ENCODE peak calls at places on chromosomes 16 and 17, in ten cellular contexts. T is IMR-90, E is lower leg skin, R is uterus, S is stomach, B is gastrocnemius medialis, W is heart left ventricle, X is A549, L is esophagus muscularis mucosa, M is thyroid gland. V is an unnamed sample.

GRCh38 chr17:71432378-71433315 is 688.2 kb upstream of the SOX9 start:
- DNase-seq in W (no peak), T (peak), E (no peak), R (no peak), B (no peak), L (no peak), X (no peak), M (no peak), S (no peak), V (no peak)

GRCh38 chr16:70660672-70661350 is 14.5 kb downstream of the IL34 start:
- DNase-seq in R (no peak), M (no peak), W (no peak), B (no peak), T (no peak), X (no peak), S (no peak), E (no peak), L (no peak), V (no peak)

GRCh38 chr16:52318259-52319008 is 228.5 kb downstream of the TOX3 start:
- DNase-seq in L (peak), W (no peak), X (no peak), R (no peak), E (no peak), T (no peak), S (no peak), M (no peak), B (no peak), V (no peak)

GRCh38 chr16:2977440-2977839 is 2.8 kb downstream of the PKMYT1 start:
- DNase-seq in S (peak), M (peak), L (no peak), W (no peak), T (no peak), E (no peak), B (no peak), X (no peak), R (no peak), V (no peak)

GRCh38 chr16:57810197-57811024 is 8.1 kb upstream of the KIFC3 start:
- DNase-seq in E (peak), W (peak), X (peak), B (peak), S (peak), R (peak), M (peak), T (peak), L (no peak), V (peak)

GRCh38 chr17:78748730-78749317 is 33.2 kb downstream of the CYTH1 start:
- DNase-seq in R (peak), L (no peak), M (no peak), B (peak), S (peak), E (peak), X (no peak), T (peak), W (peak), V (peak)

GRCh38 chr17:58085039-58085715 is 2.0 kb downstream of the DYNLL2 start:
- DNase-seq in E (no peak), S (no peak), L (peak), X (no peak), W (no peak), T (no peak), B (no peak), R (no peak), M (peak), V (no peak)

GRCh38 chr17:44826123-44826790 is 3.8 kb downstream of the GJC1 start:
- DNase-seq in L (no peak), T (no peak), W (no peak), S (no peak), E (no peak), R (no peak), M (no peak), X (no peak), B (no peak), V (no peak)

GRCh38 chr17:57927048-57927723 is 28.0 kb downstream of the CUEDC1 start:
- DNase-seq in E (no peak), T (peak), B (no peak), W (no peak), L (no peak), S (peak), X (no peak), M (peak), R (no peak), V (no peak)

GRCh38 chr16:3274490-3274889 is 8.8 kb upstream of the ZNF263 start:
- DNase-seq in B (no peak), T (peak), E (no peak), S (no peak), R (no peak), X (no peak), W (no peak), M (no peak), L (no peak), V (no peak)

GRCh38 chr17:47223007-47223406 is 13.9 kb downstream of the MYL4 start:
- DNase-seq in S (no peak), M (no peak), W (no peak), T (no peak), B (no peak), X (no peak), L (no peak), E (no peak), R (no peak), V (no peak)

GRCh38 chr16:66569131-66569530 is 2.9 kb downstream of the CMTM1 start:
- DNase-seq in B (no peak), R (no peak), L (no peak), T (peak), E (no peak), X (no peak), M (no peak), S (no peak), W (no peak), V (no peak)
- H3K4me3 ChIP-seq in B (no peak), R (no peak), L (no peak), T (no peak), E (no peak), X (no peak), M (no peak), S (no peak), W (no peak), V (no peak)

DNA sequence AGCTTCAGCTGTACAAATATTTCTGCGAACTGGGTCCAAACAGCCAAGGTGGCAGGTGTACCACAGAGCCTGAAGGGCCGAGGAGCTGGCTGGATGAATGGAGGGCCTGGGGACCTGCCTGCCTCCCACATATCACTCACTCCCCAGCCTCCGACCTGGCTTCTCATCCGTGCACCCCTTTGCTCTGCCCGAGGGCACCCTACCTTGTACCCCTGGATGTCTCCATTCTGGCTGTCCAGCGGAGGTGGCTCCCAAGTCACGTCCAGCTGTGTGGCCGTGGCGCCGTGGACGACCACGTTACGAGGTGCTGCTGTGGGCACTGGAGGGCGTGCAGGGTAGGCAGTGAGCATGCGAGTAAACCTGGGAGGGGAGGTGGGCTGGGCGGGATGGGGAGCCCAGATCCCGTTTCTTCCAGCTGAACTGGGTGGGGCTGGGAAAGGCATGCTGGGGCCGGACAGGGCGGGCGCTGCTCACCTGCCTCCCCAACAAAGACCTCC is 67.2 kb upstream of the CDC42EP4 start:
- DNase-seq in E (no peak), X (no peak), T (no peak), R (no peak), W (no peak), B (no peak), L (no peak), M (no peak), S (no peak), V (no peak)
- TF ChIP-seq POLR2A in E (no peak), X (no peak), T (no peak), R (no peak), W (no peak), B (no peak), L (no peak), M (no peak), S (no peak), V (no peak)

GRCh38 chr16:4692460-4693295 is 684 bp upstream of the NUDT16L1 start:
- DNase-seq in L (no peak), T (no peak), S (no peak), X (peak), M (no peak), W (no peak), E (no peak), R (no peak), B (no peak), V (no peak)

GRCh38 chr16:4691666-4692412 is 1.5 kb upstream of the NUDT16L1 start:
- DNase-seq in T (no peak), X (no peak), L (no peak), W (peak), R (peak), S (no peak), E (no peak), B (no peak), M (no peak), V (no peak)

GRCh38 chr16:4693956-4694663 is 748 bp downstream of the NUDT16L1 start:
- DNase-seq in S (peak), T (peak), M (peak), R (peak), B (no peak), L (no peak), W (peak), E (no peak), X (peak), V (no peak)

GRCh38 chr16:4694664-4695451 is 1.5 kb downstream of the NUDT16L1 start:
- DNase-seq in M (no peak), W (peak), S (no peak), T (no peak), R (peak), E (no peak), L (no peak), B (no peak), X (no peak), V (no peak)

DNA sequence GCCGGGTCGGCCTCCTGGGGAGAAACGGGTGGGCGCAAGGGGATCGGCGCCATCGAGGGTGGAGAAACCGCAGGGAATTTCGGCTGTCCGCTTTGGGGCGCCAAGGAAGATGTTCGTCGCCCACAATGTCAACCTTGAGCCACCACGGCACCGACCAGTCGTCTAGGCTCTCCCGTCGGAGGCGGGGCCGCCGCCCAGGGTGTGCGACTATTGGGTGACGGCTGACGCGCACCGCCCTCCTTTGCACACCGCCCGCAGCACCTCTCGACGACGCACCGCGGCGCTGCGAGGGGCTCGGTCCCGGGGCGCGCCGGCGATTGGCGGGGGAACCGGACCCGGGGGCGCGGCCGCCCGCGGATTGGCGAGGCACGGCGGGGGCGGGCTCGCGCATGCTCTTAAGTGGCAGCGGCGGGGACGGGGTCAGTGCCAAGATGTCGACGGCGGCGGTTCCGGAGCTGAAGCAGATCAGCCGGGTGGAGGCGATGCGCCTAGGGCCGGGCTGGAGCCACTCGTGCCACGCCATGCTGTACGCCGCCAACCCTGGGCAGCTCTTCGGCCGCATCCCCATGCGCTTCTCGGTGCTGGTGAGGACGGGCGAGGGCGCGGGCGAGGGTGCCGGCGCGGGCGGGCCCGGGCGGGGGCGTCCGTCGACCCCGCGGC is at the start of gene NUDT16L1:
- DNase-seq in R (peak), B (peak), M (peak), X (peak), L (peak), W (peak), T (peak), E (peak), S (peak), V (peak)
- TF ChIP-seq CTCF in R (peak), B (peak), M (no peak), X (no peak), L (peak), W (peak), T (peak), E (no peak), S (no peak), V (peak)

DNA sequence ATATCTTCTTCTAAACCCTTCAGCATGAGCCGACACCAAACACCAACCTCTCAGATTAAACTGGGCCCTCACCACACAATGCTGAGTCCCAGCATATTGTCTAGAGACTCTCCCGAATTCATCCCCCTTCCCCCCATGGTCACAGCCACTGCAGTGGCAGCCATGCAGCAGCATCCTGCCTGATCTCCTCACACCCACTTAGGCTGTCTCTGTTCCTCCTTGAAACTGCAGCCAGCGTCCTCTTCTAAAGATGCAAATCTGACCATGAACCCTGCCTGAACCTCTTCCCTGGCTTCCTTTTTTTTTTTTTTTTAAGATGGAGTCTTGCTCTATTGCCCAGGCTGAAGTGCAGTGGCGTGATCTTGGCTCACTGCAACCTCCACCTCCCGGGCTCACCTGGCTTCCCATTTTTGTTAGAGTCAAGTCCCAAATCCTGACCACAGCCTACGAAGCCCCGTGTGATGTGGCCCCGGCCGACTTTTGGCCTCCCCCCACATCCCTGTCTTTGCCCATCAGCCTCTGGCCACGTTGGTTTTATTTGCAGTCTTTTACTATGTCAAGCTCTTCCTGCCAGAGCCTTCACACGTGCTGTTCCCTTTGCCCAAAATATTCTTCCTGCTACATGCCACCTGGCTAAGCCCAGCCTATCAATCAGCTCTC is 2.8 kb downstream of the FA2H start:
- DNase-seq in L (no peak), M (no peak), R (no peak), E (no peak), S (no peak), X (no peak), B (no peak), W (no peak), T (no peak), V (no peak)
- H3K4me3 ChIP-seq in L (no peak), M (no peak), R (no peak), E (no peak), S (no peak), X (no peak), B (no peak), W (no peak), T (no peak), V (no peak)

DNA sequence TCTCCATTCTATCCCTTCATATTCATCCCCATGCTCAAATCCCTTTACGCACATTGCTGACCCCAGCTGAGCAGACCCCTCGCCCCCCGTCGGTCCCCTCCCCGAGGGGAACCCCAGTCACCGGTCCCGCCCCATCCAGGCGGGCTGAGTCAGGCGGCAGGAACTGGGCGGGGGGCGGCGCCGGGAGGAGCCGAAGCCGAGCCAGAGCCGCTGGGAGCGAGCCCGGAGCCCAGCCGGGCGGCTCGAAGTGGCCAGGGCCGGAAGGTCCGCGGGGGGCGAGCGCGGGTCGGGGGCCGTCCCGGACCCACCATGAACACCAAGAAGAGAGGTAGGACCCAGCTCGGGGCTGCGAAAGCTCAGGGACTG is 8.6 kb downstream of the RIPOR1 start:
- DNase-seq in X (no peak), R (peak), B (no peak), S (peak), M (peak), T (peak), L (no peak), E (peak), W (peak), V (no peak)
- TF ChIP-seq POLR2A in X (no peak), R (peak), B (peak), S (no peak), M (no peak), T (peak), L (no peak), E (no peak), W (no peak), V (no peak)

GRCh38 chr17:64535357-64535756 is 28.6 kb downstream of the CEP95 start:
- DNase-seq in X (no peak), R (no peak), T (no peak), S (no peak), M (no peak), E (no peak), L (no peak), W (no peak), B (no peak), V (no peak)

GRCh38 chr17:64531955-64532371 is 25.2 kb downstream of the CEP95 start:
- DNase-seq in B (no peak), X (no peak), W (no peak), M (no peak), T (peak), L (no peak), E (no peak), S (no peak), R (no peak), V (no peak)

GRCh38 chr17:64532409-64532808 is 25.6 kb downstream of the CEP95 start:
- DNase-seq in L (no peak), W (no peak), R (no peak), T (no peak), S (no peak), M (no peak), E (no peak), X (no peak), B (no peak), V (no peak)

GRCh38 chr17:64533784-64534183 is 27.0 kb downstream of the CEP95 start:
- DNase-seq in W (no peak), E (no peak), R (no peak), B (no peak), L (no peak), M (no peak), T (no peak), S (no peak), X (no peak), V (no peak)

DNA sequence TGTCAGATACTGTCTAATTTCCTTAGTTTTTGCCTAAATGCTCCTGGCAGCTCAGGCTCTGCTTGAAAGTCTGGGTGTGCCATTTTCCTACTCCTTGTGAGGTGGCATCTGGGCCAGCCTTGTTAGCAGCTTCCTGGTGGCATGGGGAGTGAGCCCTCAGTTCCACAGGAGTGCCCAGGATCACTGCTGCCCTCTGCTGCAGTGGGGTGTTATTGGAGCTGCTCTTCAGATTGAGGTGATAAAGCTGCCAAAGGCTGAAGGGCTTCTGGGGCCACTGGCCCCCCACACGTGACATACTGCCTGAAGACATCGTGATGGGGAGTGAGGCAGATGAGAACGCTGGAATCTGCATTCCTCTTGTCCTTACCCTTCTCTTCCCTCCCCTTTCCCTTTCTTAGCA is 27.4 kb downstream of the CEP95 start:
- DNase-seq in T (no peak), B (no peak), R (no peak), L (no peak), E (no peak), M (peak), X (peak), S (no peak), W (no peak), V (no peak)
- TF ChIP-seq CTCF in T (peak), B (no peak), R (no peak), L (peak), E (no peak), M (no peak), X (peak), S (no peak), W (no peak), V (no peak)

DNA sequence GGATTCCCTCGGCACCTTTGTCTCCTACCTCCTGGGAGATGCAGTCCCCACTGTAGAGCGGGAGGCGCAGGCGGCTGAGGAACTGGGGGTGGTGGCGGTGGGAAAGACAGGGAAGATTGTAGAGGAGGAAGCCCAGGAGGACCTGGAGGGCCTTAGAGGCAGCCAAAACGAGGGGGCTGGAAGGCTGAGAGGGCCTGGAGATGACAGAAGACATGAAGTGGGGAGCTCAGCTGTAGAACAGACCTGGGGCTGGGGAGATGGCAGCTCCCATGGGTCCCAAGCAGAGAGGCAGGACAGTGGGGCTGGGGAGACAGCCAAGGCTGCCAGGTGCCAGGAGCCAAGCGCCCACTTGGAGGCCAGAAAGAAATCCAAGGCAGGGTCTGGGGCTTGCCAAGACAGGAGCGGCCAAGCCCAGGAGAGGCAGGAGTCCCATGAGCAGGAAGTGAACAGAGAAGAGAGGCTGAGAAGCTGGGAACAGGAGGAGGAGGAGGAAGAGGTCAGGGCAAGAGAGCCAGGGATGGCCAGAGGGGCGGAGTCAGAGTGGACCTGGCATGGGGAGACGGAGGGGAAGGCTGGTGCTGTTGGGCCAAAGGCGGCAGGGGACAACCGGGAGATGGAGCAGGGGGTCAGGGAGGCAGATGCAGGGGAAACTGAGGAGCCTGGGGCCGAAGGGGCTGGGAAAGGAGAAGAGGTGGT is 803 bp downstream of the APOBR start:
- DNase-seq in L (no peak), W (no peak), X (no peak), S (no peak), B (no peak), R (no peak), M (peak), E (no peak), T (no peak), V (no peak)
- H3K4me3 ChIP-seq in L (peak), W (no peak), X (no peak), S (no peak), B (no peak), R (no peak), M (no peak), E (no peak), T (no peak), V (peak)

DNA sequence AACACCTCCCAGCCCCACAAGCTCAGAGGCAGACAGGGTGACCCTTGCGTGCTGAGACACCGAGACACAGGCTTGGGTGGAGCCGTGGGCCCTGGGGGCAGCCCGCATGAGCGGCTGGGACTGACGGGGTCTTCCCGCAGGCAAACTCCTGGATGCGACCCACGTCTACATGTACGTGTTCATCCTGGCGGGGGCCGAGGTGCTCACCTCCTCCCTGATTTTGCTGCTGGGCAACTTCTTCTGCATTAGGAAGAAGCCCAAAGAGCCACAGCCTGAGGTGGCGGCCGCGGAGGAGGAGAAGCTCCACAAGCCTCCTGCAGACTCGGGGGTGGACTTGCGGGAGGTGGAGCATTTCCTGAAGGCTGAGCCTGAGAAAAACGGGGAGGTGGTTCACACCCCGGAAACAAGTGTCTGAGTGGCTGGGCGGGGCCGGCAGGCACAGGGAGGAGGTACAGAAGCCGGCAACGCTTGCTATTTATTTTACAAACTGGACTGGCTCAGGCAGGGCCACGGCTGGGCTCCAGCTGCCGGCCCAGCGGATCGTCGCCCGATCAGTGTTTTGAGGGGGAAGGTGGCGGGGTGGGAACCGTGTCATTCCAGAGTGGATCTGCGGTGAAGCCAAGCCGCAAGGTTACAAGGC is 9.8 kb downstream of the SLC16A3 start:
- DNase-seq in X (no peak), B (peak), M (peak), S (peak), E (peak), L (no peak), W (peak), R (peak), T (peak), V (no peak)
- TF ChIP-seq POLR2A in X (no peak), B (peak), M (no peak), S (no peak), E (no peak), L (no peak), W (no peak), R (peak), T (no peak), V (peak)